ENCODE peak calls at places on chromosomes 7 and 10, in five cellular contexts. T, F, V, M and K are unnamed samples.

GRCh38 chr7:23467731-23468720 is 2.3 kb downstream of the IGF2BP3 start:
- DNase-seq in V (no peak), M (peak; percentile 81), T (no peak), F (no peak), K (no peak)

GRCh38 chr10:68665841-68666240 is 55.2 kb upstream of the CCAR1 start:
- DNase-seq in T (no peak), F (no peak), M (no peak), V (peak; percentile 61), K (no peak)

GRCh38 chr7:27689045-27689877 is 26.6 kb upstream of the HIBADH start:
- DNase-seq in F (peak; percentile 26), M (peak; percentile 46), V (peak; percentile 42), T (no peak), K (no peak)

GRCh38 chr10:29634105-29634504 is 666 bp downstream of the SVIL start:
- DNase-seq in V (no peak), F (no peak), M (no peak), T (no peak), K (no peak)

GRCh38 chr10:24858244-24858907 is 94.0 kb downstream of the PRTFDC1 start:
- DNase-seq in T (no peak), V (peak; percentile 42), M (no peak), F (no peak), K (no peak)

GRCh38 chr7:151013728-151014497 is 10.4 kb downstream of the ATG9B start:
- DNase-seq in T (peak; percentile 93), M (peak; percentile 84), F (peak; percentile 74), V (peak; percentile 79), K (no peak)

GRCh38 chr10:34156781-34157425 is 658.2 kb downstream of the PARD3 start:
- DNase-seq in T (no peak), F (no peak), V (peak; percentile 61), M (no peak), K (no peak)

GRCh38 chr10:4382811-4383210 is 443.2 kb upstream of the AKR1E2 start:
- DNase-seq in M (no peak), T (no peak), V (no peak), F (no peak), K (no peak)

GRCh38 chr7:16609842-16610450 is 35.6 kb downstream of the ANKMY2 start:
- DNase-seq in T (no peak), V (no peak), M (peak; percentile 13), F (no peak), K (no peak)

GRCh38 chr10:117673611-117674010 is 131.1 kb downstream of the EMX2 start:
- DNase-seq in F (no peak), V (no peak), M (no peak), T (peak; percentile 23), K (no peak)

GRCh38 chr7:34277016-34277800 is 371.9 kb downstream of the BMPER start:
- DNase-seq in F (no peak), T (no peak), V (peak; percentile 78), M (peak; percentile 9), K (no peak)

GRCh38 chr7:75849573-75849972 is 29.3 kb upstream of the RHBDD2 start:
- DNase-seq in F (no peak), T (no peak), V (no peak), M (no peak), K (no peak)

GRCh38 chr7:132255898-132256297 is 320.4 kb downstream of the PLXNA4 start:
- DNase-seq in F (peak; percentile 62), T (no peak), V (no peak), M (no peak), K (peak; percentile 90)

GRCh38 chr7:13181221-13181620 is 493.8 kb downstream of the ARL4A start:
- DNase-seq in M (no peak), F (no peak), V (no peak), T (no peak), K (no peak)

GRCh38 chr10:119029613-119030420 is at the start of gene NANOS1:
- DNase-seq in T (no peak), M (no peak), V (peak; percentile 19), F (no peak), K (peak; percentile 85)

GRCh38 chr10:5146920-5147254 is 38.1 kb downstream of the AKR1C8 start:
- DNase-seq in M (no peak), T (no peak), F (no peak), V (no peak), K (no peak)

GRCh38 chr7:88095-88926 is 104.1 kb upstream of the FAM20C start:
- DNase-seq in M (no peak), F (peak; percentile 9), V (no peak), T (no peak), K (peak; percentile 73)
- TF ChIP-seq CTCF in M (no peak), F (no peak), V (peak; percentile 44), T (no peak), K (no peak)

GRCh38 chr10:84160663-84161362 is 12.8 kb upstream of the GPR15LG start:
- DNase-seq in V (no peak), F (no peak), T (no peak), M (no peak), K (no peak)
- TF ChIP-seq CTCF in V (peak; percentile 5), F (no peak), T (no peak), M (no peak), K (no peak)

DNA sequence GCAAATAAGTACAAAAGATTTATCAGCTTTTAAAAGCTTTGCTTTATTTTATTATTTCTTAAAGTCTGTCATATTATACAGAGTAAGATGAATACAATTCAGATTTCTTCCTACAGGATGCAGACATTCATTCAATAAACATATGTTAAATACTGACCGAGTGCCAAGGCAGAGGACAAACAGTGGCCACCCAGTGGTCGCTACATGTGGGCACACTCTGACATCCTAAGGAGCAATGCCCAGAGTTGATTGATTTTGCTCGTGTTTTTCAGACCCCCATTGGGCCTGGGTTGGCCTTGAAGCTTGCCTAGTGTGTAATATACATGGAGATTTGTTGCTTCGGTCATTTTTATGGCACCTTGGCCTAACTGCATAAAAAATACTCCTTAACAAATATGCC is 201.2 kb downstream of the CCDC3 start:
- DNase-seq in F (no peak), T (no peak), M (no peak), V (no peak), K (no peak)
- TF ChIP-seq CTCF in F (no peak), T (no peak), M (no peak), V (peak; percentile 44), K (peak; percentile 27)

DNA sequence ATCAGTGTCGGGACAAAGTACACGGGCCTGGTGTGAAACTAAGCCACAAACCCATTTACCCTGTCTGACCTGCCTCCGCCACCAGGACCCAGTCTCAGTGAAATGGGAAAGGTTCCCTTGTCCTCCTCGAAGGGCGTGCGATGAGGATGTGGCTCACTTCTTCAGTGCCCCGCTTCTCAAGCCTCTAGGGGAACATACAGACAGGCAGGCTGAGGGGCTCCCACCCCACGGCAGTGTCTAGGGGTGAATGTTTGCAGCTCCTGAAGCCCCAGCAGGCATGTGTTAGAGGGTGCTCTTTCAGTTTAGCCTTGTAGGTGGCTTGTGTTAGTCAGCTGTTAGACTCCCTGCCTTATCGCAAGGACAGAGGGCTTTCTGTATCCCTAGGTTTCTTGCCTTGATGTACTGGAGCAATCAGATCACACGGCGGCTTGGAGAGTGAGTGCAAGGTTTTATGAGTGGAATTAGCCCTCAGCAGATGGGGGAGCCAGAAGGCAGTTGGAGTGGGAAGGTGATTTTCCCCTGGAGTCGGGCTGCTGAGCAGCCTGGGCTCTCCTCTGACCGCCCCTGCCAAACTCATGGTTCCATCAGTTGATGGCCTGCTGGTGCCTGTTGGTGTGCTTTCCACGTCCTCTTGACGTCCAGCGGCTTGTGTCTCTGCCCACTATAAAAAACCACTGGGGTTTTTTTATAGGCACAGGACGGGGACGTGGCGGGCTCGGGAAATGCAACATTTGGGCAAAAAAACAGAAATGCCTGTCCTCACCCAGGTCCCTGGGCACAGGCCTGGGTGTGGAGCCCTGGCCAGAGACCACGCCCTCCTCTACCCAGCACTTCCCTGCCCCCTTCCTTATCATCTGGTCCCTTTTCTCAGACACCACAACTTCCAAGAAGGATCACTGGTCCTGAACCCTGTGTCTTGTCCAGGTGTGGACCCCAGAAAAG is 786 bp downstream of the NUDT1 start:
- DNase-seq in M (peak; percentile 53), F (no peak), V (no peak), T (no peak), K (no peak)
- TF ChIP-seq CTCF in M (no peak), F (no peak), V (peak; percentile 37), T (no peak), K (no peak)

DNA sequence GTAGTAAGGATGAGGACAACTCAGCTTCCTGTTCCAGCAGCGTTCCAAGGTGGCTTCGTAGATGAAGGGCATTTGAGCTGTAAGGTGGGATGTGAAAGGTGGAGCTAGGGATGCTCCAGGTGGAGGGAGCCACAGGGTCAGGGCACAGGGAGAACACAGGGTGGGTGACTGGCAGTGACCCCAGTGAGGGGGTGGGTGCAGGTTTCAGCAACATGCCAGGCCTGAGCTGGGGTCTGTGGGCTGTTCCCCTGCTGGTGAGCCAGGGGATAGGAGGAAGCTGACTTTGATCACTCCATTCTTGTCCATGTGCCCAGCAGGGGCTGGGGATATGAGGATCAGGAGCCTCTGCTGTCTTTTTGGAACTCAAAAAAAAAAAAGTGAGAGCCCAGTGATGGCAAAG is 33.2 kb downstream of the CDH23 start:
- DNase-seq in T (peak; percentile 63), M (no peak), V (no peak), F (no peak), K (peak; percentile 59)
- TF ChIP-seq CTCF in T (no peak), M (no peak), V (peak; percentile 48), F (no peak), K (no peak)

DNA sequence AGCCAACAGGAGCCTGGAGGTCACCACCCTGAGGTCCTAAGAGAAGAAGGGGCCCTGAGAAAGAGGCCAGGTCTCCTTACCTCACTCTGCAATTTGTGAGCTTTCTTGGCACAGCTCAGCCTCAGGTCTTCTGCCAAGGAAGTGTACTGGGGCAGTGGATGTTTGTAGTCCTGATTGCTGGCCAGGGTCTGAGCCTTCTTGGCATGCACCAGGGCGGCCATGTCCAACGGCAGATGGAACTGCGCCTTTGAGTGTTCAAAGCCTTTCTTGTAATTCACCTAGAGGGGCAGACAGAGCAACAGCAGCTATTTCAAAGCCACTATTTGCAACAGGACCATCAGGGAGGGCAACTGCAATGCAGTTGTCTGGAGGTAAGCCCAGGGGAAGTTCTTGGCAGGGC is 51.7 kb downstream of the NRAP start:
- DNase-seq in F (peak; percentile 89), T (no peak), M (no peak), V (no peak), K (no peak)
- TF ChIP-seq CTCF in F (no peak), T (no peak), M (no peak), V (no peak), K (no peak)